ENCODE peak calls at places on chromosomes 16 and 17, in five cellular contexts. T is prostate gland; U is GM23248; A is right cardiac atrium; G is CD4-positive, CD25-positive, alpha-beta regulatory T cell. W is an unnamed sample.

GRCh38 chr16:87692176-87692575 is 73.6 kb downstream of the KLHDC4 start:
- DNase-seq in T (no peak), U (no peak), A (no peak), G (no peak), W (no peak)

GRCh38 chr16:12788758-12789157 is 14.9 kb downstream of the CPPED1 start:
- DNase-seq in T (no peak), U (no peak), A (no peak), G (no peak), W (no peak)

GRCh38 chr16:2507679-2508064 is 6.1 kb upstream of the ATP6V0C start:
- DNase-seq in T (no peak), U (no peak), A (peak), G (no peak), W (no peak)

GRCh38 chr17:79587945-79588344 is 22.9 kb downstream of the RBFOX3 start:
- DNase-seq in T (no peak), U (no peak), A (no peak), G (no peak), W (no peak)

GRCh38 chr17:78844301-78845005 is 3.8 kb upstream of the USP36 start:
- DNase-seq in T (no peak), U (peak), A (no peak), G (no peak), W (no peak)

GRCh38 chr17:73546770-73547345 is 97.4 kb downstream of the SDK2 start:
- DNase-seq in T (peak), U (peak), A (peak), G (no peak), W (no peak)

GRCh38 chr17:74369221-74369620 is 1.9 kb downstream of the GPR142 start:
- DNase-seq in T (no peak), U (no peak), A (peak), G (peak), W (peak)

GRCh38 chr17:17702821-17703607 is 21.8 kb downstream of the RAI1 start:
- DNase-seq in T (no peak), U (no peak), A (peak), G (no peak), W (no peak)

GRCh38 chr16:46812781-46813555 is 18.0 kb downstream of the C16orf87 start:
- DNase-seq in T (no peak), U (no peak), A (no peak), G (no peak), W (no peak)

GRCh38 chr17:77568540-77568939 is 390.0 kb upstream of the TNRC6C start:
- DNase-seq in T (no peak), U (no peak), A (no peak), G (no peak), W (no peak)

GRCh38 chr17:80953471-80954315 is 37.9 kb upstream of the CHMP6 start:
- DNase-seq in T (no peak), U (no peak), A (peak), G (no peak), W (no peak)

GRCh38 chr16:50067290-50067853 is 1.6 kb downstream of the HEATR3 start:
- DNase-seq in T (no peak), U (peak), A (no peak), G (peak), W (no peak)

GRCh38 chr16:78177927-78178326 is 78.5 kb downstream of the WWOX start:
- DNase-seq in T (no peak), U (no peak), A (no peak), G (no peak), W (no peak)

GRCh38 chr17:20952183-20952582 is 90.6 kb downstream of the USP22 start:
- DNase-seq in T (no peak), U (no peak), A (no peak), G (no peak), W (no peak)

GRCh38 chr16:79261461-79261860 is 339.1 kb downstream of the MAF start:
- DNase-seq in T (no peak), U (no peak), A (peak), G (no peak), W (peak)

GRCh38 chr16:29024280-29024679 is 39.4 kb downstream of the LAT start:
- DNase-seq in T (no peak), U (no peak), A (no peak), G (no peak), W (no peak)

GRCh38 chr16:20862162-20862960 is 37.8 kb downstream of the DCUN1D3 start:
- DNase-seq in T (no peak), U (no peak), A (no peak), G (no peak), W (no peak)

GRCh38 chr16:88705746-88706287 is 391 bp downstream of the RNF166 start:
- DNase-seq in T (no peak), U (peak), A (no peak), G (no peak), W (peak)

GRCh38 chr17:36183811-36184765 is 7.7 kb upstream of the TBC1D3B start:
- DNase-seq in T (no peak), U (no peak), A (peak), G (no peak), W (no peak)

GRCh38 chr17:31309525-31309924 is 4.3 kb downstream of the EVI2B start:
- DNase-seq in T (no peak), U (no peak), A (no peak), G (no peak), W (no peak)

GRCh38 chr16:86761117-86761971 is 183.0 kb downstream of the FOXL1 start:
- DNase-seq in T (no peak), U (peak), A (peak), G (no peak), W (peak)

GRCh38 chr17:77381185-77381700 is 240.5 kb downstream of the SEC14L1 start:
- DNase-seq in T (no peak), U (no peak), A (peak), G (no peak), W (no peak)

GRCh38 chr17:77638229-77638628 is 320.3 kb upstream of the TNRC6C start:
- DNase-seq in T (no peak), U (no peak), A (no peak), G (no peak), W (no peak)

GRCh38 chr17:68954146-68954971 is 833 bp downstream of the ABCA8 start:
- DNase-seq in T (no peak), U (peak), A (no peak), G (no peak), W (no peak)

GRCh38 chr17:50805486-50805885 is 29.9 kb upstream of the WFIKKN2 start:
- DNase-seq in T (no peak), U (no peak), A (no peak), G (no peak), W (peak)

DNA sequence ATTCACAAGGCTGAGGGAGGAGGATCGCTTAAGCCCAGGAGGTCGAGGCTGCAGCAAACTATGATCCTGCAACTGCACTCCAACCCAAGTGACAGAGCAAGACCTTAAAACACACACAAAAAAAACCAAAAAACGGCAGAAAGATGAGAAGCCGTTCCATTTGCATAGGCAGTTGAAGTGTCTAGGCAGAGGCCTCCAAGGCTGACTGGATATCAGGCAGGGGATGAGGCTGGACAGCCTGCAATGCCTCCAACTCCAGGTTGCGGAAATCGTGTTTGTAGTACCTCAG is 2.0 kb upstream of the FBXL19 start:
- DNase-seq in T (no peak), U (no peak), A (no peak), G (no peak), W (no peak)
- H3K4me3 ChIP-seq in T (peak), U (peak), A (peak), G (no peak), W (no peak)

GRCh38 chr16:74744566-74744965 is 30.1 kb downstream of the FA2H start:
- DNase-seq in T (no peak), U (no peak), A (no peak), G (no peak), W (no peak)

GRCh38 chr16:74742051-74742481 is 32.6 kb downstream of the FA2H start:
- DNase-seq in T (no peak), U (no peak), A (no peak), G (no peak), W (peak)

GRCh38 chr16:74745109-74745615 is 29.5 kb downstream of the FA2H start:
- DNase-seq in T (no peak), U (no peak), A (no peak), G (no peak), W (no peak)

GRCh38 chr16:74743668-74744299 is 30.8 kb downstream of the FA2H start:
- DNase-seq in T (peak), U (peak), A (no peak), G (no peak), W (peak)

DNA sequence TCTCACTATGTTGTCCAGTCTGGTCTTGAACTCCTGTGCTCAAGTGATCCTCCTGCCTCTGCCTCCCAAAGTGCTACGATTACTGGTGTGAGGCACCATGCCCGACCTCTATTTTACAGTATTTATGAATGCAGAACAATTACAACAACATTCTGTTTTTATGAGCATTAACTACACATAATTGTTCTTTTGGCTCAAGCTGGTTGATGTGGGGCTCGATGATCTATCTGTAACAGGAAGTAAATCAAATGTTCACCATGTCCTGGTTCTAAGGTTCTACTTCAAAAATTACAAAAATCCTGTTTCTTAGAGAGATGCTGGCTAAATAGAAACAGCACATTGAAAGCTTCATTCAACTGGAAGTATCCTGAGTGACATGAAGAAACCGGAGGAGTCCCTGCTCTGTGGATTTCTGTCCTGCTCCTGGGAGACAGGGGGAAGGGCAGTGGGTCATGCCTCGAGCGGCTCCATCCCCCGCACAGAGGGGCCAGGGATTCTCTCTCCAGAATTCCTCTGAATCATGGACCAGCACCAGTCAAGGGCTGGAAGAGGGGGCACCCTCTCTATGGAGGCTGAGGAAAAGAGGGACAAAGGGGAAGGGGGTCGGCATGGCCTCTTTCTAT is 31.5 kb downstream of the FA2H start:
- DNase-seq in T (no peak), U (no peak), A (no peak), G (no peak), W (no peak)
- H3K27ac ChIP-seq in T (peak), U (no peak), A (no peak), G (no peak), W (peak)

DNA sequence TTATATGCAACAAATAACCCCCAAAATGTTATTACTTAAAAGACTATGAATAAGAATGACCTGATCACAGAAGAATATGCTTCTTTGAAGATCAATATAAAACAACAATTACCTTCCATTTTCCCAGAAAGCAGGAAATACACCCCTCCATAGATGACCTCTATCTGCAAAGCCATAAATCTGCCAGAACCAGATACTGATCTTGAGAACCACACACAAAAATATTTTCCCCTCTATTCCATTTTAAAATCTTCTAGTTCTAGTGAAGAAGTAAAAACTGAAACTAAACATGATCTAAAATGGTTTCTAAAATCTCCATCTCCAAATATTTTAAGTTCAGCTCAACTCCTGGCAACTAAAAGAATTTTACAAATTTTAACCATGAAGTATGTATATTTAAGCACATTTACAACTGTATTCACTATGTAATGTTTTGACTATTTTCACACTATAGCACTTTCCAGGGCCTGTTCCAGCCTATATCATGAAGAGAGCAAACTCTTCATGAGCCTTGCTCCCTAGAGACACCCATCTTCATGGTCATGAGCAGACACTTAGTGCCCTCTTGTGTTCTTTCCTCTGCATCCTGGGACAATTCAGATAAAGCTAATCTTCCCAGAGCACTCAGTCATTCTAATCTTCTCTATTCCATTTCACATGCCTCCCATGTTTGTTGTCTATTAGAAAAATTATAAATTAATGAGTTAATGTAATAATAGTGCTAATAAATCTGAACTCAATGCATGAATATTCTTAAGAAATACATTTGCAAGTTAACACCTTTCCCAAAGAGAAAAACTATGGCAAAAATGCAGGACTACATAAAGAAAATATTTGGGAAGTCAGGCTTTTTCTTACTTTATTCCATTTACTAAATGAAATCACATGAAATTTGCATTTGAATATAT is 87.0 kb downstream of the HELZ start:
- DNase-seq in T (no peak), U (peak), A (no peak), G (no peak), W (no peak)
- H3K4me3 ChIP-seq in T (no peak), U (no peak), A (no peak), G (no peak), W (no peak)

GRCh38 chr16:58543685-58544084 is 28.4 kb downstream of the SETD6 start:
- DNase-seq in T (no peak), U (no peak), A (no peak), G (no peak), W (no peak)

GRCh38 chr16:58551496-58551895 is 36.2 kb downstream of the SETD6 start:
- DNase-seq in T (no peak), U (peak), A (peak), G (no peak), W (no peak)

DNA sequence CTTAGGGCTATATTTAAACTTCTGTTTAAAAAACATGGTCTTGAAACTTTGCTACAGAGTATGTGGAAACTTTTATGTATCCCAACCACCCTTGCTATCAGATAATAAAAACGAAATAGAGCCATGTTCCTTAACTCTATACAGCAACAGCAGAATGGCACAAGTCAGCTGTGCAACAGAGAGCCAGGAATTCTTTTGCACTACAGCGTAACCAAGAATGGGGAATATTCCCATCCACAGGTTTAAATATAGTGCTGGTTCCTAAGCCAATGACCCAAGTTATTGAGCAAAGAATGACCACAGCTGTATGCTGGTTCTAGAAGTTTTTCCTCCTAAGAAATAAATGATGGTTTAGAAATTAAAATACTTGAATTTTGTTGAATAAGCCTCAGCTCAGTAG is 33.1 kb downstream of the SETD6 start:
- DNase-seq in T (no peak), U (no peak), A (no peak), G (no peak), W (no peak)
- H3K27ac ChIP-seq in T (no peak), U (no peak), A (no peak), G (no peak), W (no peak)

W was measured in body of pancreas.